ENCODE peak calls at places on chromosome 11, in six cellular contexts. One of them, this sample, is unnamed.

GRCh38 chr11:103659743-103660142 is 376.7 kb upstream of the DDI1 start:
- DNase-seq in transverse colon: no peak
- DNase-seq in CD8-positive, alpha-beta memory T cell: no peak
- DNase-seq in HEK293T: no peak
- DNase-seq in M059J: peak
- DNase-seq in COR-L47: peak
- DNase-seq in this sample: no peak

GRCh38 chr11:72816404-72816990 is 2.3 kb downstream of the ATG16L2 start:
- DNase-seq in COR-L47: no peak
- DNase-seq in M059J: peak
- DNase-seq in HEK293T: no peak
- DNase-seq in transverse colon: no peak
- DNase-seq in CD8-positive, alpha-beta memory T cell: no peak
- DNase-seq in this sample: no peak

GRCh38 chr11:66157182-66157864 is 87.3 kb downstream of the PACS1 start:
- DNase-seq in HEK293T: no peak
- DNase-seq in CD8-positive, alpha-beta memory T cell: no peak
- DNase-seq in COR-L47: no peak
- DNase-seq in transverse colon: no peak
- DNase-seq in M059J: peak
- DNase-seq in this sample: no peak

GRCh38 chr11:69442012-69442806 is 39.3 kb upstream of the LINC01488 start:
- DNase-seq in CD8-positive, alpha-beta memory T cell: no peak
- DNase-seq in transverse colon: no peak
- DNase-seq in HEK293T: no peak
- DNase-seq in M059J: peak
- DNase-seq in COR-L47: no peak
- DNase-seq in this sample: no peak

GRCh38 chr11:1876361-1877063 is 15.2 kb downstream of the PRR33 start:
- DNase-seq in transverse colon: peak
- DNase-seq in CD8-positive, alpha-beta memory T cell: no peak
- DNase-seq in COR-L47: peak
- DNase-seq in HEK293T: peak
- DNase-seq in M059J: no peak
- DNase-seq in this sample: peak

GRCh38 chr11:12581923-12582322 is 92.3 kb upstream of the TEAD1 start:
- DNase-seq in M059J: peak
- DNase-seq in CD8-positive, alpha-beta memory T cell: no peak
- DNase-seq in transverse colon: no peak
- DNase-seq in COR-L47: peak
- DNase-seq in HEK293T: no peak
- DNase-seq in this sample: no peak

GRCh38 chr11:119188887-119189286 is 3.6 kb downstream of the NHERF4 start:
- DNase-seq in CD8-positive, alpha-beta memory T cell: no peak
- DNase-seq in COR-L47: no peak
- DNase-seq in transverse colon: no peak
- DNase-seq in M059J: no peak
- DNase-seq in HEK293T: no peak
- DNase-seq in this sample: no peak

GRCh38 chr11:131723088-131723487 is 352.7 kb downstream of the NTM start:
- DNase-seq in CD8-positive, alpha-beta memory T cell: no peak
- DNase-seq in M059J: no peak
- DNase-seq in COR-L47: no peak
- DNase-seq in transverse colon: no peak
- DNase-seq in HEK293T: no peak
- DNase-seq in this sample: no peak

GRCh38 chr11:44943118-44943517 is 7.6 kb downstream of the TP53I11 start:
- DNase-seq in CD8-positive, alpha-beta memory T cell: no peak
- DNase-seq in M059J: no peak
- DNase-seq in HEK293T: no peak
- DNase-seq in COR-L47: peak
- DNase-seq in transverse colon: peak
- DNase-seq in this sample: peak

GRCh38 chr11:93784152-93784934 is at the start of gene MED17:
- DNase-seq in CD8-positive, alpha-beta memory T cell: peak
- DNase-seq in COR-L47: peak
- DNase-seq in M059J: peak
- DNase-seq in HEK293T: peak
- DNase-seq in transverse colon: peak
- DNase-seq in this sample: peak

GRCh38 chr11:877565-877964 is 33.0 kb downstream of the CHID1 start:
- DNase-seq in HEK293T: peak
- DNase-seq in COR-L47: no peak
- DNase-seq in CD8-positive, alpha-beta memory T cell: no peak
- DNase-seq in M059J: no peak
- DNase-seq in transverse colon: no peak
- DNase-seq in this sample: no peak

GRCh38 chr11:63032451-63032850 is 16.8 kb upstream of the SLC22A8 start:
- DNase-seq in COR-L47: no peak
- DNase-seq in transverse colon: no peak
- DNase-seq in CD8-positive, alpha-beta memory T cell: no peak
- DNase-seq in M059J: no peak
- DNase-seq in HEK293T: no peak
- DNase-seq in this sample: no peak

GRCh38 chr11:44190883-44191230 is 95.4 kb downstream of the EXT2 start:
- DNase-seq in M059J: peak
- DNase-seq in HEK293T: no peak
- DNase-seq in CD8-positive, alpha-beta memory T cell: no peak
- DNase-seq in transverse colon: no peak
- DNase-seq in COR-L47: no peak
- DNase-seq in this sample: no peak

GRCh38 chr11:75815345-75815983 is 454 bp downstream of the UVRAG start:
- DNase-seq in transverse colon: peak
- DNase-seq in HEK293T: peak
- DNase-seq in M059J: peak
- DNase-seq in COR-L47: no peak
- DNase-seq in CD8-positive, alpha-beta memory T cell: peak
- DNase-seq in this sample: no peak

GRCh38 chr11:65558785-65559509 is 788 bp upstream of the LTBP3 start:
- DNase-seq in COR-L47: peak
- DNase-seq in transverse colon: no peak
- DNase-seq in M059J: peak
- DNase-seq in HEK293T: no peak
- DNase-seq in CD8-positive, alpha-beta memory T cell: no peak
- DNase-seq in this sample: peak

GRCh38 chr11:12388171-12388570 is 10.8 kb downstream of the PARVA start:
- DNase-seq in M059J: no peak
- DNase-seq in transverse colon: no peak
- DNase-seq in HEK293T: no peak
- DNase-seq in COR-L47: no peak
- DNase-seq in CD8-positive, alpha-beta memory T cell: no peak
- DNase-seq in this sample: no peak

GRCh38 chr11:2355000-2355644 is 22.0 kb upstream of the CD81 start:
- DNase-seq in CD8-positive, alpha-beta memory T cell: no peak
- DNase-seq in COR-L47: no peak
- DNase-seq in M059J: peak
- DNase-seq in transverse colon: no peak
- DNase-seq in HEK293T: no peak
- DNase-seq in this sample: no peak

GRCh38 chr11:65766535-65766934 is 14.2 kb downstream of the AP5B1 start:
- DNase-seq in CD8-positive, alpha-beta memory T cell: no peak
- DNase-seq in COR-L47: no peak
- DNase-seq in M059J: peak
- DNase-seq in HEK293T: no peak
- DNase-seq in transverse colon: no peak
- DNase-seq in this sample: no peak